ENCODE peak calls at places on chromosomes 2 and 18, in nine cellular contexts. S, A, O, L, G, P, Q, T and E are unnamed samples.

GRCh38 chr18:55252053-55252675 is 292.9 kb upstream of the CCDC68 start:
- DNase-seq in S (no peak), A (no peak), O (no peak), L (no peak), G (no peak), P (no peak), Q (no peak), T (no peak), E (no peak)

GRCh38 chr2:157336137-157336721 is 10.6 kb upstream of the ERMN start:
- DNase-seq in S (no peak), A (peak; percentile 33), O (no peak), L (peak; percentile 5), G (peak; percentile 51), P (no peak), Q (peak; percentile 39), T (no peak), E (no peak)

GRCh38 chr2:133641497-133641896 is 73.2 kb upstream of the NCKAP5 start:
- DNase-seq in S (no peak), A (no peak), O (no peak), L (no peak), G (no peak), P (no peak), Q (peak; percentile 27), T (no peak), E (peak; percentile 44)

GRCh38 chr2:151862688-151863087 is 34.5 kb upstream of the ARL5A start:
- DNase-seq in S (no peak), A (no peak), O (no peak), L (peak; percentile 60), G (no peak), P (no peak), Q (no peak), T (no peak), E (no peak)

GRCh38 chr2:165208094-165208493 is 4.2 kb upstream of the SCN3A start:
- DNase-seq in S (no peak), A (no peak), O (no peak), L (no peak), G (no peak), P (no peak), Q (no peak), T (no peak), E (no peak)

GRCh38 chr18:7576685-7577084 is 9.6 kb downstream of the PTPRM start:
- DNase-seq in S (no peak), A (no peak), O (no peak), L (no peak), G (no peak), P (no peak), Q (no peak), T (no peak), E (no peak)

GRCh38 chr2:96413067-96413722 is 77.6 kb downstream of the NCAPH start:
- DNase-seq in S (no peak), A (no peak), O (no peak), L (peak; percentile 82), G (no peak), P (no peak), Q (no peak), T (no peak), E (no peak)

GRCh38 chr2:60549250-60550150 is 4.0 kb downstream of the BCL11A start:
- DNase-seq in S (no peak), A (peak; percentile 66), O (no peak), L (peak; percentile 38), G (no peak), P (no peak), Q (peak; percentile 43), T (no peak), E (no peak)

GRCh38 chr2:190766174-190766572 is 114.4 kb upstream of the GLS start:
- DNase-seq in S (no peak), A (no peak), O (no peak), L (no peak), G (no peak), P (no peak), Q (no peak), T (no peak), E (no peak)

GRCh38 chr2:224449212-224450147 is 47.6 kb upstream of the FAM124B start:
- DNase-seq in S (no peak), A (peak; percentile 33), O (no peak), L (no peak), G (no peak), P (no peak), Q (peak; percentile 47), T (no peak), E (no peak)

GRCh38 chr2:207463433-207463832 is 66.3 kb upstream of the CREB1 start:
- DNase-seq in S (no peak), A (no peak), O (no peak), L (no peak), G (no peak), P (no peak), Q (no peak), T (no peak), E (no peak)

GRCh38 chr2:210034087-210034683 is 31.7 kb downstream of the RPE start:
- DNase-seq in S (no peak), A (no peak), O (no peak), L (no peak), G (no peak), P (no peak), Q (no peak), T (no peak), E (no peak)

GRCh38 chr18:63681449-63682381 is 20.0 kb upstream of the SERPINB3 start:
- DNase-seq in S (no peak), A (no peak), O (no peak), L (peak; percentile 36), G (no peak), P (no peak), Q (no peak), T (no peak), E (no peak)

GRCh38 chr2:203918839-203919238 is 17.7 kb upstream of the ICOS start:
- DNase-seq in S (no peak), A (no peak), O (no peak), L (no peak), G (no peak), P (no peak), Q (no peak), T (no peak), E (no peak)

GRCh38 chr2:174343638-174344455 is 9.1 kb downstream of the SP9 start:
- DNase-seq in S (no peak), A (peak; percentile 18), O (no peak), L (no peak), G (no peak), P (no peak), Q (no peak), T (no peak), E (no peak)

GRCh38 chr2:10489842-10490555 is 41.9 kb upstream of the ODC1 start:
- DNase-seq in S (no peak), A (no peak), O (no peak), L (no peak), G (no peak), P (no peak), Q (no peak), T (no peak), E (no peak)

GRCh38 chr2:233792720-233793119 is 14.6 kb downstream of the MROH2A start:
- DNase-seq in S (no peak), A (no peak), O (no peak), L (no peak), G (no peak), P (no peak), Q (no peak), T (no peak), E (no peak)

GRCh38 chr2:218436992-218437391 is 18.1 kb downstream of the VIL1 start:
- DNase-seq in S (no peak), A (no peak), O (no peak), L (no peak), G (no peak), P (no peak), Q (no peak), T (no peak), E (no peak)

GRCh38 chr2:30465171-30465545 is 18.1 kb downstream of the LCLAT1 start:
- DNase-seq in S (no peak), A (no peak), O (no peak), L (no peak), G (no peak), P (no peak), Q (no peak), T (no peak), E (no peak)

GRCh38 chr2:224555823-224556366 is 29.3 kb downstream of the CUL3 start:
- DNase-seq in S (no peak), A (no peak), O (no peak), L (no peak), G (no peak), P (no peak), Q (no peak), T (no peak), E (no peak)

GRCh38 chr2:145644820-145645302 is 1124.9 kb upstream of the ZEB2 start:
- DNase-seq in S (no peak), A (no peak), O (no peak), L (no peak), G (no peak), P (no peak), Q (no peak), T (no peak), E (no peak)

GRCh38 chr2:150679456-150680120 is 192.1 kb upstream of the RND3 start:
- DNase-seq in S (no peak), A (peak; percentile 21), O (no peak), L (no peak), G (no peak), P (no peak), Q (peak; percentile 18), T (no peak), E (no peak)

GRCh38 chr2:238562446-238562845 is 135.7 kb downstream of the ASB1 start:
- DNase-seq in S (no peak), A (no peak), O (no peak), L (no peak), G (no peak), P (no peak), Q (no peak), T (no peak), E (no peak)

GRCh38 chr2:201675454-201675853 is 23.0 kb downstream of the MPP4 start:
- DNase-seq in S (no peak), A (no peak), O (no peak), L (no peak), G (no peak), P (no peak), Q (no peak), T (no peak), E (no peak)

GRCh38 chr2:78070693-78071092 is 548.5 kb upstream of the LRRTM4 start:
- DNase-seq in S (no peak), A (peak; percentile 21), O (no peak), L (no peak), G (no peak), P (no peak), Q (no peak), T (no peak), E (no peak)

GRCh38 chr2:46731280-46731679 is 184.3 kb downstream of the MCFD2 start:
- DNase-seq in S (no peak), A (no peak), O (no peak), L (no peak), G (no peak), P (no peak), Q (no peak), T (no peak), E (no peak)

GRCh38 chr2:144201868-144202468 is 318.0 kb downstream of the ZEB2 start:
- DNase-seq in S (no peak), A (peak; percentile 12), O (no peak), L (no peak), G (no peak), P (no peak), Q (peak; percentile 37), T (no peak), E (no peak)

GRCh38 chr18:50848038-50848437 is 28.2 kb upstream of the MRO start:
- DNase-seq in S (no peak), A (no peak), O (no peak), L (no peak), G (no peak), P (no peak), Q (no peak), T (no peak), E (no peak)

GRCh38 chr2:144364988-144365738 is 154.8 kb downstream of the ZEB2 start:
- DNase-seq in S (peak; percentile 75), A (peak; percentile 61), O (no peak), L (no peak), G (no peak), P (no peak), Q (peak; percentile 33), T (no peak), E (no peak)

GRCh38 chr2:16741508-16741907 is 75.9 kb upstream of the CYRIA start:
- DNase-seq in S (no peak), A (no peak), O (no peak), L (no peak), G (no peak), P (no peak), Q (no peak), T (no peak), E (no peak)

GRCh38 chr2:33034784-33035183 is 88.0 kb downstream of the LTBP1 start:
- DNase-seq in S (no peak), A (peak; percentile 69), O (no peak), L (no peak), G (no peak), P (no peak), Q (peak; percentile 61), T (no peak), E (no peak)